ENCODE peak calls at places on chromosomes 5 and 9, in six cellular contexts. Y, F, R, U, Q and D are unnamed samples.

GRCh38 chr9:113454914-113455761 is 8.4 kb upstream of the RGS3 start:
- DNase-seq in Y (no peak), F (no peak), R (peak; percentile 69), U (peak; percentile 40), Q (no peak), D (no peak)

GRCh38 chr9:91320299-91320698 is 41.4 kb downstream of the AUH start:
- DNase-seq in Y (no peak), F (no peak), R (no peak), U (no peak), Q (no peak), D (no peak)

GRCh38 chr9:137499858-137500661 is 40.9 kb upstream of the NSMF start:
- DNase-seq in Y (no peak), F (no peak), R (no peak), U (no peak), Q (peak; percentile 64), D (no peak)

GRCh38 chr5:65482727-65483473 is 1.2 kb upstream of the ADAMTS6 start:
- DNase-seq in Y (peak; percentile 40), F (no peak), R (no peak), U (peak; percentile 58), Q (no peak), D (no peak)

GRCh38 chr5:17803976-17804375 is 169.7 kb downstream of the TAF11L14 start:
- DNase-seq in Y (no peak), F (no peak), R (no peak), U (no peak), Q (no peak), D (no peak)

GRCh38 chr5:133569347-133569746 is 43.0 kb downstream of the FSTL4 start:
- DNase-seq in Y (no peak), F (no peak), R (no peak), U (no peak), Q (no peak), D (no peak)

GRCh38 chr9:81915801-81916505 is 12.3 kb upstream of the SPATA31D4 start:
- DNase-seq in Y (no peak), F (no peak), R (no peak), U (no peak), Q (no peak), D (no peak)

GRCh38 chr5:78407458-78407857 is 47.0 kb downstream of the SCAMP1 start:
- DNase-seq in Y (no peak), F (no peak), R (no peak), U (no peak), Q (no peak), D (no peak)

GRCh38 chr9:78386746-78387145 is 89.8 kb downstream of the PSAT1 start:
- DNase-seq in Y (no peak), F (no peak), R (no peak), U (no peak), Q (no peak), D (no peak)

GRCh38 chr9:4933177-4933576 is 51.9 kb upstream of the JAK2 start:
- DNase-seq in Y (no peak), F (no peak), R (no peak), U (peak; percentile 79), Q (no peak), D (no peak)

GRCh38 chr5:82406200-82406773 is 128.1 kb upstream of the RPS23 start:
- DNase-seq in Y (no peak), F (peak; percentile 24), R (no peak), U (peak; percentile 100), Q (no peak), D (no peak)

GRCh38 chr9:93904649-93905472 is 50.3 kb downstream of the BARX1 start:
- DNase-seq in Y (no peak), F (no peak), R (no peak), U (no peak), Q (no peak), D (no peak)

GRCh38 chr9:2000314-2000713 is 14.8 kb upstream of the SMARCA2 start:
- DNase-seq in Y (no peak), F (no peak), R (no peak), U (no peak), Q (no peak), D (no peak)

GRCh38 chr5:32869216-32869615 is 158.1 kb downstream of the NPR3 start:
- DNase-seq in Y (no peak), F (no peak), R (no peak), U (no peak), Q (no peak), D (no peak)

GRCh38 chr9:118522093-118523028 is 818.2 kb downstream of the TLR4 start:
- DNase-seq in Y (peak; percentile 19), F (peak; percentile 64), R (no peak), U (peak; percentile 45), Q (peak; percentile 52), D (no peak)

GRCh38 chr5:72243706-72244105 is 76.3 kb downstream of the MRPS27 start:
- DNase-seq in Y (no peak), F (no peak), R (no peak), U (no peak), Q (no peak), D (no peak)

GRCh38 chr9:130240410-130241197 is 25.0 kb upstream of the HMCN2 start:
- DNase-seq in Y (peak; percentile 69), F (peak; percentile 41), R (peak; percentile 59), U (peak; percentile 46), Q (no peak), D (no peak)

GRCh38 chr5:2841208-2841607 is 89.7 kb upstream of the IRX2 start:
- DNase-seq in Y (no peak), F (no peak), R (no peak), U (no peak), Q (no peak), D (no peak)

GRCh38 chr9:94697972-94698581 is 28.4 kb upstream of the AOPEP start:
- DNase-seq in Y (no peak), F (peak; percentile 11), R (no peak), U (peak; percentile 41), Q (no peak), D (no peak)

GRCh38 chr9:18333157-18333556 is 140.8 kb upstream of the ADAMTSL1 start:
- DNase-seq in Y (no peak), F (no peak), R (no peak), U (peak; percentile 53), Q (no peak), D (no peak)

GRCh38 chr5:124658867-124659557 is 87.4 kb downstream of the ZNF608 start:
- DNase-seq in Y (no peak), F (no peak), R (no peak), U (no peak), Q (no peak), D (no peak)

GRCh38 chr5:77960863-77961396 is 184.8 kb upstream of the TBCA start:
- DNase-seq in Y (no peak), F (no peak), R (no peak), U (peak; percentile 25), Q (no peak), D (no peak)

GRCh38 chr5:17807069-17807468 is 172.8 kb downstream of the TAF11L14 start:
- DNase-seq in Y (no peak), F (no peak), R (no peak), U (no peak), Q (no peak), D (no peak)

GRCh38 chr9:129995409-129996160 is 47.4 kb downstream of the FNBP1 start:
- DNase-seq in Y (no peak), F (no peak), R (no peak), U (peak; percentile 76), Q (no peak), D (no peak)

GRCh38 chr9:134289241-134289875 is 36.9 kb upstream of the RXRA start:
- DNase-seq in Y (no peak), F (no peak), R (no peak), U (no peak), Q (peak; percentile 43), D (no peak)

GRCh38 chr5:164801910-164802309 is 1296.5 kb downstream of the MAT2B start:
- DNase-seq in Y (no peak), F (no peak), R (no peak), U (no peak), Q (no peak), D (no peak)

GRCh38 chr9:6426117-6426516 is 13.1 kb downstream of the UHRF2 start:
- DNase-seq in Y (no peak), F (no peak), R (no peak), U (no peak), Q (no peak), D (no peak)

GRCh38 chr9:27125030-27125429 is 16.0 kb downstream of the TEK start:
- DNase-seq in Y (peak; percentile 54), F (no peak), R (peak; percentile 31), U (peak; percentile 96), Q (no peak), D (no peak)

GRCh38 chr5:91957671-91958070 is 574.6 kb upstream of the ARRDC3 start:
- DNase-seq in Y (no peak), F (no peak), R (no peak), U (peak; percentile 18), Q (no peak), D (no peak)

GRCh38 chr5:95832664-95833063 is 10.1 kb upstream of the GLRX start:
- DNase-seq in Y (no peak), F (no peak), R (no peak), U (no peak), Q (no peak), D (no peak)

DNA sequence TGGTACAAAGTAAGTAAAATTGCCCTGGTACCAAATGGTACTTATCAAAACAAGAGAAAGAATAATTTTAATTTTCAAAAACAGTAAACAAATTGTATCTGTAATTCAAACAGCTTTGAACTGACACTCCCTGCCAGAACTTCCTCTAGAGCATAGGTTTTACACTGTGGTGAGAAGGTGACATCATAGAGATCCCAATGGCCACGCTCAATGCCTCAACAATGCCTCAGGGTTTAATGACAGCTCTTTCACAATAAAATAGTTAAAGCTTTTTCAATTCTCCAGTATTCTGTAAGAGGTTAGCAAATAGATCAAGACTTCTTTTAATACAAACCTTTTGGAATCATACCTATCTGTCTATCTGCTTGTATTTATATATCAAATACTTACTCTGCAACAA is 437.1 kb downstream of the PRR16 start:
- DNase-seq in Y (no peak), F (no peak), R (no peak), U (peak; percentile 2), Q (no peak), D (no peak)
- TF ChIP-seq CTCF in Y (no peak), F (no peak), R (no peak), U (no peak), Q (no peak), D (no peak)

DNA sequence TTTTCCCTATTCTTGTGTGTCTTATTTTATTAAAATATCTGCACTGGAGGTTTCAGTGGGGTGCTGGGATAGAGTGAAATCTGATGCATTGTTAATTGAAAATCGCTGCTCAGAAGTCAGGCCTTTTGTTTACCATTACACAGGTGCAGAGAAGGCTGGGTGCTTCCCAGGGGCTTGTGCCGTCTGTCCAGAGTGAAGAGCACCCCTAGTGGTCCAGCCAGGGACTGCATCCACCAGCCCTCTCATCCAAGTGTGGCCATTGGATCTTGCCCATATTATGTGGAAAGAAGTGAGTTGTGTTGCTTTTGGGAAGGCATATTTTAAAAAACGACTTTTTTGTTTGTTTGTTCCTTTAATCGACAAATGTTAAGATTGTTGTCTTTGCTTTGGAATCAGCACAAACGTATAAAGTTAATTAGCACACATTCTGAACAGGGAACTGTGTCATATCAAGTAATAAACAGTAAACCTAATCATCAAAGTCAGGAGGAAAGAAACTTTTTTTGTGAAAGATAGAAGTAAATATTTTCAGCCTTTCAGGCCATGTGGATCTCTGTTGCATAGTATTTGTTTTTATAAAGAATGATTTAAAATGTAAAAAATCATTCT is 315.6 kb downstream of the MTRR start:
- DNase-seq in Y (peak; percentile 68), F (peak; percentile 73), R (peak; percentile 56), U (peak; percentile 4), Q (no peak), D (no peak)
- TF ChIP-seq CTCF in Y (peak; percentile 76), F (peak; percentile 88), R (peak; percentile 44), U (peak; percentile 64), Q (peak; percentile 53), D (peak; percentile 42)

GRCh38 chr5:59188415-59189225 is 605.7 kb downstream of the RAB3C start:
- DNase-seq in Y (peak; percentile 72), F (peak; percentile 73), R (peak; percentile 77), U (peak; percentile 40), Q (peak; percentile 87), D (no peak)
- TF ChIP-seq CTCF in Y (peak; percentile 61), F (peak; percentile 87), R (peak; percentile 83), U (peak; percentile 54), Q (peak; percentile 79), D (peak; percentile 77)

GRCh38 chr9:80285325-80285724 is 713.6 kb downstream of the TLE4 start:
- DNase-seq in Y (no peak), F (no peak), R (no peak), U (peak; percentile 13), Q (no peak), D (no peak)
- TF ChIP-seq CTCF in Y (no peak), F (no peak), R (no peak), U (peak; percentile 23), Q (no peak), D (peak; percentile 43)